ENCODE peak calls at places on chromosomes 4 and X, in four cellular contexts. B, W, Z and Y are unnamed samples.

GRCh38 chr4:38071801-38072567 is 111.8 kb downstream of the PTTG2 start:
- DNase-seq in W (no peak), Z (no peak), B (no peak), Y (no peak)

GRCh38 chr4:168831919-168832745 is 177.9 kb downstream of the CBR4 start:
- DNase-seq in B (peak), W (peak), Z (no peak), Y (peak)

GRCh38 chr4:166493828-166494432 is 620.9 kb downstream of the TLL1 start:
- DNase-seq in W (no peak), B (peak), Z (no peak), Y (no peak)

GRCh38 chrX:49214996-49215526 is 15.1 kb upstream of the SYP start:
- DNase-seq in W (no peak), Z (no peak), B (no peak), Y (no peak)

GRCh38 chr4:86338989-86339388 is 20.9 kb downstream of the MAPK10 start:
- DNase-seq in Z (no peak), B (peak), W (peak), Y (no peak)

GRCh38 chrX:16869393-16870094 is 618 bp downstream of the RBBP7 start:
- DNase-seq in B (peak), Z (peak), W (peak), Y (no peak)

GRCh38 chr4:169909897-169910296 is 116.3 kb downstream of the MFAP3L start:
- DNase-seq in B (no peak), Z (no peak), W (no peak), Y (no peak)

GRCh38 chr4:8912506-8912905 is 40.9 kb upstream of the HMX1 start:
- DNase-seq in Z (no peak), W (no peak), B (no peak), Y (peak)

GRCh38 chr4:3269105-3269927 is 20.4 kb downstream of the MSANTD1 start:
- DNase-seq in B (no peak), Z (no peak), W (no peak), Y (no peak)

GRCh38 chr4:4477796-4478195 is 64.1 kb downstream of the STX18 start:
- DNase-seq in B (no peak), Z (peak), W (peak), Y (no peak)

GRCh38 chrX:44708470-44708869 is 135.4 kb upstream of the DUSP21 start:
- DNase-seq in Z (no peak), B (no peak), W (no peak), Y (no peak)

GRCh38 chr4:3199661-3200422 is 49.1 kb upstream of the MSANTD1 start:
- DNase-seq in Z (no peak), B (no peak), W (no peak), Y (no peak)

GRCh38 chr4:87014284-87014782 is 79.5 kb downstream of the AFF1 start:
- DNase-seq in B (peak), Z (no peak), W (no peak), Y (no peak)

GRCh38 chr4:106315476-106315967 is 487 bp downstream of the TBCK start:
- DNase-seq in B (peak), W (peak), Z (peak), Y (peak)

GRCh38 chrX:11629593-11630211 is 36.0 kb downstream of the ARHGAP6 start:
- DNase-seq in B (no peak), W (no peak), Z (no peak), Y (no peak)

GRCh38 chr4:145734051-145734450 is 54.1 kb downstream of the C4orf51 start:
- DNase-seq in B (peak), Z (no peak), W (no peak), Y (no peak)

GRCh38 chr4:10343656-10344055 is 113.6 kb downstream of the ZNF518B start:
- DNase-seq in B (no peak), W (no peak), Z (no peak), Y (no peak)

GRCh38 chrX:11423362-11423818 is 130.2 kb downstream of the AMELX start:
- DNase-seq in W (peak), Z (no peak), B (peak), Y (no peak)

GRCh38 chrX:125998432-125998831 is 167.7 kb downstream of the DCAF12L2 start:
- DNase-seq in B (peak), Z (no peak), W (no peak), Y (no peak)

GRCh38 chrX:151697537-151697936 is 2.3 kb downstream of the PRRG3 start:
- DNase-seq in B (no peak), W (no peak), Z (no peak), Y (no peak)

GRCh38 chrX:18994713-18995112 is 10.8 kb upstream of the PHKA2 start:
- DNase-seq in W (no peak), B (no peak), Z (no peak), Y (no peak)

GRCh38 chr4:36281384-36282106 is at the start of gene DTHD1:
- DNase-seq in W (peak), Z (no peak), B (no peak), Y (no peak)

GRCh38 chr4:80956421-80956820 is 74.1 kb upstream of the BMP3 start:
- DNase-seq in Z (no peak), W (no peak), B (no peak), Y (no peak)

GRCh38 chr4:190020790-190021717 is 6.0 kb downstream of the FRG2 start:
- DNase-seq in W (no peak), Z (no peak), B (peak), Y (no peak)

GRCh38 chr4:87662871-87663270 is 12.8 kb downstream of the DMP1 start:
- DNase-seq in Z (no peak), W (no peak), B (no peak), Y (no peak)

GRCh38 chr4:182897601-182898478 is 19.3 kb downstream of the DCTD start:
- DNase-seq in W (no peak), Z (peak), B (no peak), Y (no peak)

GRCh38 chrX:142295190-142295589 is 90.1 kb upstream of the MAGEC2 start:
- DNase-seq in Z (no peak), B (no peak), W (no peak), Y (no peak)

GRCh38 chr4:2938906-2939305 is 24.3 kb downstream of the NOP14 start:
- DNase-seq in B (no peak), Z (no peak), W (no peak), Y (no peak)

GRCh38 chrX:633043-633654 is 2.6 kb downstream of the SHOX start:
- DNase-seq in W (no peak), Z (no peak), B (no peak), Y (no peak)

GRCh38 chr4:6840062-6840976 is 57.8 kb downstream of the KIAA0232 start:
- DNase-seq in Z (no peak), B (no peak), W (no peak), Y (no peak)

GRCh38 chr4:73676881-73677323 is 56.7 kb upstream of the RASSF6 start:
- DNase-seq in B (peak), W (peak), Z (peak), Y (no peak)

GRCh38 chrX:153948002-153948466 is 3.6 kb upstream of the RENBP start:
- DNase-seq in Z (no peak), B (no peak), W (no peak), Y (no peak)

GRCh38 chrX:106955004-106955772 is 35.0 kb downstream of the CLDN2 start:
- DNase-seq in B (no peak), W (no peak), Z (no peak), Y (no peak)

GRCh38 chrX:23952984-23953907 is 45.4 kb downstream of the CXorf58 start:
- DNase-seq in B (no peak), W (peak), Z (no peak), Y (peak)

GRCh38 chr4:130849985-130850632 is 1754.2 kb downstream of the C4orf33 start:
- DNase-seq in B (no peak), Z (no peak), W (peak), Y (no peak)

GRCh38 chrX:103428525-103428924 is 52.2 kb downstream of the BEX3 start:
- DNase-seq in W (no peak), B (no peak), Z (no peak), Y (no peak)

GRCh38 chr4:22573198-22573597 is 57.3 kb upstream of the ADGRA3 start:
- DNase-seq in B (peak), Z (peak), W (no peak), Y (no peak)

GRCh38 chrX:41377624-41378023 is 43.7 kb downstream of the DDX3X start:
- DNase-seq in W (no peak), B (no peak), Z (no peak), Y (no peak)

GRCh38 chr4:149638073-149638472 is 177.6 kb downstream of the IQCM start:
- DNase-seq in Z (no peak), B (no peak), W (no peak), Y (no peak)